ENCODE peak calls at places on chromosomes 7 and 10, in four cellular contexts. One of them, this sample, is unnamed. For H3K4me1, the result is how much of the 10 kb centered on the place peaks cover.

GRCh38 chr7:100370303-100370702 is 3.0 kb upstream of the PILRA start:
- DNase-seq in psoas muscle: no peak
- DNase-seq in HAP-1: peak
- DNase-seq in tibial artery: no peak
- DNase-seq in this sample: peak

GRCh38 chr10:119205926-119206602 is 1.3 kb upstream of the GRK5 start:
- DNase-seq in tibial artery: peak
- DNase-seq in HAP-1: no peak
- DNase-seq in psoas muscle: peak
- DNase-seq in this sample: no peak

GRCh38 chr7:149477494-149478443 is 16.9 kb upstream of the ZNF777 start:
- DNase-seq in HAP-1: no peak
- DNase-seq in tibial artery: peak
- DNase-seq in psoas muscle: no peak
- DNase-seq in this sample: no peak

GRCh38 chr10:15718495-15719061 is 1.1 kb downstream of the ITGA8 start:
- DNase-seq in tibial artery: no peak
- DNase-seq in HAP-1: no peak
- DNase-seq in psoas muscle: no peak
- DNase-seq in this sample: no peak

GRCh38 chr7:37198188-37198905 is 250.3 kb downstream of the ELMO1 start:
- DNase-seq in psoas muscle: no peak
- DNase-seq in HAP-1: peak
- DNase-seq in tibial artery: no peak
- DNase-seq in this sample: no peak

GRCh38 chr10:8485032-8485431 is 430.5 kb downstream of the GATA3 start:
- DNase-seq in HAP-1: no peak
- DNase-seq in tibial artery: no peak
- DNase-seq in psoas muscle: no peak
- DNase-seq in this sample: no peak

GRCh38 chr7:40899151-40899550 is 764.3 kb downstream of the SUGCT start:
- DNase-seq in tibial artery: no peak
- DNase-seq in HAP-1: no peak
- DNase-seq in psoas muscle: no peak
- DNase-seq in this sample: no peak

GRCh38 chr7:150514748-150515222 is at the start of gene GIMAP7:
- DNase-seq in psoas muscle: no peak
- DNase-seq in tibial artery: no peak
- DNase-seq in HAP-1: no peak
- DNase-seq in this sample: no peak

GRCh38 chr7:115827305-115828045 is 203.1 kb downstream of the TFEC start:
- DNase-seq in HAP-1: no peak
- DNase-seq in psoas muscle: no peak
- DNase-seq in tibial artery: no peak
- DNase-seq in this sample: no peak

GRCh38 chr7:117824605-117825004 is 48.6 kb downstream of the CTTNBP2 start:
- DNase-seq in tibial artery: no peak
- DNase-seq in HAP-1: no peak
- DNase-seq in psoas muscle: no peak
- DNase-seq in this sample: no peak

GRCh38 chr10:129421399-129421798 is 45.6 kb upstream of the MGMT start:
- DNase-seq in HAP-1: no peak
- DNase-seq in tibial artery: no peak
- DNase-seq in psoas muscle: no peak
- DNase-seq in this sample: no peak

GRCh38 chr7:98291717-98292116 is 10.2 kb downstream of the BRI3 start:
- DNase-seq in HAP-1: no peak
- DNase-seq in psoas muscle: no peak
- DNase-seq in tibial artery: no peak
- DNase-seq in this sample: no peak

GRCh38 chr7:113159746-113160339 is 41.5 kb upstream of the SMIM30 start:
- DNase-seq in tibial artery: no peak
- DNase-seq in HAP-1: peak
- DNase-seq in psoas muscle: no peak
- DNase-seq in this sample: peak

GRCh38 chr7:100803398-100804161 is 23.7 kb downstream of the EPHB4 start:
- DNase-seq in tibial artery: peak
- DNase-seq in HAP-1: no peak
- DNase-seq in psoas muscle: peak
- DNase-seq in this sample: no peak

GRCh38 chr7:70092314-70093303 is 494.3 kb downstream of the AUTS2 start:
- DNase-seq in HAP-1: no peak
- DNase-seq in psoas muscle: peak
- DNase-seq in tibial artery: no peak
- DNase-seq in this sample: no peak

GRCh38 chr7:112789824-112790650 is at the start of gene TMEM168:
- DNase-seq in psoas muscle: peak
- DNase-seq in HAP-1: peak
- DNase-seq in tibial artery: peak
- DNase-seq in this sample: peak

GRCh38 chr7:22561356-22561755 is 61.4 kb upstream of the STEAP1B start:
- DNase-seq in HAP-1: peak
- DNase-seq in psoas muscle: peak
- DNase-seq in tibial artery: peak
- DNase-seq in this sample: peak

GRCh38 chr7:54541941-54542618 is at the start of gene VSTM2A:
- DNase-seq in HAP-1: no peak
- DNase-seq in tibial artery: no peak
- DNase-seq in psoas muscle: no peak
- DNase-seq in this sample: no peak

GRCh38 chr7:5646846-5647245 is 134.6 kb downstream of the RNF216 start:
- DNase-seq in psoas muscle: no peak
- DNase-seq in HAP-1: no peak
- DNase-seq in tibial artery: no peak
- DNase-seq in this sample: no peak

GRCh38 chr10:46536781-46537180 is 19.7 kb downstream of the GPRIN2 start:
- DNase-seq in HAP-1: no peak
- DNase-seq in tibial artery: peak
- DNase-seq in psoas muscle: peak
- DNase-seq in this sample: no peak

DNA sequence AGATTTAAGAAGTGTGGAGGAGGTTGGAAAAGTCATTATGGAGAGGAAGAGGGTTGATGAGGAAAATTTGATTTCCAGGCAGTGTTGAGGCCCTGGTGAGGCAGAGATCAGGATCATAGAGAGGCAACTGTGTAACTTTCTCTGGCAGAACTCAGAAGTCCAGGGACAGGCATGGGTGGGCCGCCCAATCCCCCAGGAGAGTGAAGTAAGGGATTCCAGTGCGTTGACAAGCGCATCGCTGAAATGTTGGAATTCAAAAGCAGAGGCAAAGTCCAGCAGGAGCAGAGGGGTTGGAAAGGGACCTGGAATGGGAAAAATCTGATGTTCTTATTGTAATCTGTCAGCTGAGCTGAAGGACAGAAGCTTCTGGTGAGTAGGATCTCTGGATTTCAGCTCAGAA is 207.3 kb downstream of the FAM107B start:
- DNase-seq in HAP-1: no peak
- DNase-seq in tibial artery: no peak
- DNase-seq in psoas muscle: peak
- DNase-seq in this sample: no peak
- H3K4me1 ChIP-seq in HAP-1: under half
- H3K4me1 ChIP-seq in tibial artery: under half
- H3K4me1 ChIP-seq in psoas muscle: under half
- H3K4me1 ChIP-seq in this sample: under half

GRCh38 chr10:124689911-124690498 is 54.2 kb downstream of the FAM53B start:
- DNase-seq in tibial artery: no peak
- DNase-seq in HAP-1: no peak
- DNase-seq in psoas muscle: no peak
- DNase-seq in this sample: no peak

GRCh38 chr10:124691448-124692435 is 52.4 kb downstream of the FAM53B start:
- DNase-seq in psoas muscle: no peak
- DNase-seq in tibial artery: no peak
- DNase-seq in HAP-1: peak
- DNase-seq in this sample: no peak

GRCh38 chr10:124693396-124693795 is 50.8 kb downstream of the FAM53B start:
- DNase-seq in psoas muscle: no peak
- DNase-seq in tibial artery: no peak
- DNase-seq in HAP-1: no peak
- DNase-seq in this sample: no peak

GRCh38 chr10:124688889-124689670 is 55.1 kb downstream of the FAM53B start:
- DNase-seq in tibial artery: no peak
- DNase-seq in HAP-1: no peak
- DNase-seq in psoas muscle: no peak
- DNase-seq in this sample: no peak

GRCh38 chr10:124690971-124691370 is 53.2 kb downstream of the FAM53B start:
- DNase-seq in HAP-1: peak
- DNase-seq in tibial artery: no peak
- DNase-seq in psoas muscle: no peak
- DNase-seq in this sample: no peak
- H3K4me1 ChIP-seq in HAP-1: half or more
- H3K4me1 ChIP-seq in tibial artery: under half
- H3K4me1 ChIP-seq in psoas muscle: half or more
- H3K4me1 ChIP-seq in this sample: under half

GRCh38 chr7:30799976-30800661 is 28.9 kb downstream of the MINDY4 start:
- DNase-seq in HAP-1: no peak
- DNase-seq in tibial artery: no peak
- DNase-seq in psoas muscle: no peak
- DNase-seq in this sample: no peak
- H3K4me1 ChIP-seq in HAP-1: under half
- H3K4me1 ChIP-seq in tibial artery: half or more
- H3K4me1 ChIP-seq in psoas muscle: under half
- H3K4me1 ChIP-seq in this sample: under half

GRCh38 chr7:157022681-157023588 is 12.5 kb upstream of the MNX1 start:
- DNase-seq in HAP-1: no peak
- DNase-seq in psoas muscle: no peak
- DNase-seq in tibial artery: peak
- DNase-seq in this sample: no peak
- H3K4me1 ChIP-seq in HAP-1: under half
- H3K4me1 ChIP-seq in psoas muscle: under half
- H3K4me1 ChIP-seq in tibial artery: under half
- H3K4me1 ChIP-seq in this sample: under half

GRCh38 chr7:131012477-131013031 is 278.5 kb upstream of the KLF14 start:
- DNase-seq in psoas muscle: no peak
- DNase-seq in tibial artery: no peak
- DNase-seq in HAP-1: no peak
- DNase-seq in this sample: no peak

GRCh38 chr7:131016230-131016629 is 282.2 kb upstream of the KLF14 start:
- DNase-seq in psoas muscle: no peak
- DNase-seq in tibial artery: no peak
- DNase-seq in HAP-1: no peak
- DNase-seq in this sample: no peak

GRCh38 chr7:131013716-131014115 is 279.7 kb upstream of the KLF14 start:
- DNase-seq in psoas muscle: no peak
- DNase-seq in HAP-1: no peak
- DNase-seq in tibial artery: no peak
- DNase-seq in this sample: no peak

GRCh38 chr7:131011976-131012375 is 278.0 kb upstream of the KLF14 start:
- DNase-seq in HAP-1: peak
- DNase-seq in tibial artery: no peak
- DNase-seq in psoas muscle: no peak
- DNase-seq in this sample: no peak

GRCh38 chr7:131015131-131015954 is 281.3 kb upstream of the KLF14 start:
- DNase-seq in HAP-1: no peak
- DNase-seq in tibial artery: no peak
- DNase-seq in psoas muscle: no peak
- DNase-seq in this sample: no peak
- H3K4me1 ChIP-seq in HAP-1: half or more
- H3K4me1 ChIP-seq in tibial artery: half or more
- H3K4me1 ChIP-seq in psoas muscle: half or more
- H3K4me1 ChIP-seq in this sample: under half

GRCh38 chr7:90760892-90761291 is 164.8 kb downstream of the CDK14 start:
- DNase-seq in HAP-1: no peak
- DNase-seq in tibial artery: no peak
- DNase-seq in psoas muscle: no peak
- DNase-seq in this sample: no peak

GRCh38 chr7:90761584-90761983 is 165.5 kb downstream of the CDK14 start:
- DNase-seq in HAP-1: no peak
- DNase-seq in psoas muscle: no peak
- DNase-seq in tibial artery: no peak
- DNase-seq in this sample: no peak

GRCh38 chr7:90764848-90765570 is 168.9 kb downstream of the CDK14 start:
- DNase-seq in HAP-1: peak
- DNase-seq in psoas muscle: no peak
- DNase-seq in tibial artery: no peak
- DNase-seq in this sample: no peak

GRCh38 chr7:90759752-90760151 is 163.6 kb downstream of the CDK14 start:
- DNase-seq in psoas muscle: no peak
- DNase-seq in tibial artery: no peak
- DNase-seq in HAP-1: no peak
- DNase-seq in this sample: no peak

GRCh38 chr7:90763108-90763507 is 167.0 kb downstream of the CDK14 start:
- DNase-seq in HAP-1: no peak
- DNase-seq in psoas muscle: no peak
- DNase-seq in tibial artery: no peak
- DNase-seq in this sample: no peak
- H3K4me1 ChIP-seq in HAP-1: under half
- H3K4me1 ChIP-seq in psoas muscle: under half
- H3K4me1 ChIP-seq in tibial artery: under half
- H3K4me1 ChIP-seq in this sample: under half

GRCh38 chr10:5812283-5813090 is 747 bp downstream of the GDI2 start:
- DNase-seq in HAP-1: peak
- DNase-seq in tibial artery: peak
- DNase-seq in psoas muscle: peak
- DNase-seq in this sample: no peak
- H3K4me1 ChIP-seq in HAP-1: under half
- H3K4me1 ChIP-seq in tibial artery: under half
- H3K4me1 ChIP-seq in psoas muscle: under half
- H3K4me1 ChIP-seq in this sample: under half